ENCODE peak calls at places on chromosomes 5 and 9, in four cellular contexts. S is foreskin fibroblast, Y is HL-60, Z is left lung. W is an unnamed sample.

GRCh38 chr9:33162721-33163311 is 4.3 kb downstream of the B4GALT1 start:
- DNase-seq in S (peak), Y (no peak), Z (no peak), W (no peak)

GRCh38 chr5:64144429-64145215 is 21.0 kb upstream of the RNF180 start:
- DNase-seq in S (peak), Y (no peak), Z (no peak), W (no peak)

GRCh38 chr5:136141561-136141960 is 8.9 kb downstream of the SMAD5 start:
- DNase-seq in S (no peak), Y (no peak), Z (no peak), W (no peak)

GRCh38 chr9:127049044-127049443 is 73.4 kb downstream of the ANGPTL2 start:
- DNase-seq in S (peak), Y (peak), Z (no peak), W (peak)

GRCh38 chr5:155046591-155046990 is 33.0 kb downstream of the KIF4B start:
- DNase-seq in S (no peak), Y (no peak), Z (no peak), W (no peak)

GRCh38 chr9:3441197-3441816 is 84.5 kb downstream of the RFX3 start:
- DNase-seq in S (peak), Y (peak), Z (no peak), W (peak)

GRCh38 chr9:109311281-109311680 is 9.6 kb downstream of the EPB41L4B start:
- DNase-seq in S (no peak), Y (no peak), Z (no peak), W (no peak)

GRCh38 chr5:92309336-92309991 is 926.3 kb upstream of the ARRDC3 start:
- DNase-seq in S (peak), Y (no peak), Z (no peak), W (no peak)

GRCh38 chr9:33159760-33160127 is 7.4 kb downstream of the B4GALT1 start:
- DNase-seq in S (peak), Y (peak), Z (no peak), W (peak)

GRCh38 chr9:91856419-91856818 is 93.6 kb downstream of the ROR2 start:
- DNase-seq in S (no peak), Y (no peak), Z (no peak), W (no peak)

GRCh38 chr5:34460496-34460895 is 195.6 kb upstream of the RAI14 start:
- DNase-seq in S (peak), Y (no peak), Z (no peak), W (no peak)

GRCh38 chr5:73218552-73219171 is 45.7 kb downstream of the TMEM174 start:
- DNase-seq in S (peak), Y (no peak), Z (no peak), W (no peak)
- TF ChIP-seq CTCF in S (peak), Y (no peak), Z (no peak), W (no peak)

GRCh38 chr9:120937127-120937526 is 10.5 kb upstream of the TRAF1 start:
- DNase-seq in S (no peak), Y (no peak), Z (no peak), W (no peak)

GRCh38 chr9:120937596-120937995 is 11.0 kb upstream of the TRAF1 start:
- DNase-seq in S (peak), Y (no peak), Z (no peak), W (no peak)

GRCh38 chr9:120935383-120935857 is 8.8 kb upstream of the TRAF1 start:
- DNase-seq in S (peak), Y (peak), Z (peak), W (peak)

GRCh38 chr9:120936011-120936763 is 9.6 kb upstream of the TRAF1 start:
- DNase-seq in S (peak), Y (peak), Z (peak), W (peak)

DNA sequence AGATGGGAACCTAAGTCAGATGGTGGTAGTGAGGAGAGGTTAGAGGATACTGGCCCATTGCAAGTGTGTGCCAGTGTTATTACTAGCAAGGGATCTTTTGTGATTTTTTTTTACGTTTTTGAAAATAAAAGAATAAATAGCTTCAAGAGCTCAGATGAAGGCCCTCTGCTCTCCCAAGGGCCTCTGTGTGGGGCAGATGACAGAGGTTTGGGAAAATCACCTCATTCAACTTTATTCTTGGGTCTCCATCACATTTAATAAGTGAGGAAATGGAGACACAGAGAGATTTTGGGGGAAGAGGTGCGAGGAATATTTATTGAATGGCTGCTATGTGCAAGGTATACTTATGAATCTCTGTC is 10.1 kb upstream of the TRAF1 start:
- DNase-seq in S (no peak), Y (no peak), Z (no peak), W (no peak)
- TF ChIP-seq CTCF in S (no peak), Y (no peak), Z (peak), W (peak)

GRCh38 chr9:129460323-129461261 is 160.3 kb downstream of the C9orf50 start:
- DNase-seq in S (peak), Y (peak), Z (peak), W (peak)
- TF ChIP-seq CTCF in S (no peak), Y (no peak), Z (peak), W (no peak)

DNA sequence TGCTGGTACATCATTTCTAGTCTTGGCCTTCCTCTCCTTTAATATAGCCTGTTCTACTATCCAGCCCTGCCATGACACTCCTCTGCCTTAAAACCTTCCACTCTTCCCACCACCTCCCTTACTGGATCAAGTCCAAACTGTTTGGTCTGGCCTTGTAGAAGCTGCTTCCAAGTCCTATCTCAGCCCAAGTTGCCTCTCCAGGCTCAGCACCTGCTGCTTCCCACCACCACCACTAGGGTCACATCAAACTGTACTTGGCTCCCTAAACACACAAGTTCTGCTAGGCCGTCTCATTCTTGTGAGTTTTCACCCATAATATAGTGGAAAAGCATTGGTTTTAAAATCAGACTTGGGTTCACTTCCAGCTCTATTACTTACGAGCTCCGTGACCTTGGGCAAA is 1.4 kb downstream of the NDUFA8 start:
- DNase-seq in S (peak), Y (peak), Z (no peak), W (no peak)
- TF ChIP-seq CTCF in S (peak), Y (peak), Z (peak), W (peak)

GRCh38 chr5:112584781-112585180 is 152.9 kb upstream of the APC start:
- DNase-seq in S (no peak), Y (no peak), Z (no peak), W (no peak)

GRCh38 chr5:112579771-112580170 is 157.9 kb upstream of the APC start:
- DNase-seq in S (no peak), Y (no peak), Z (no peak), W (no peak)

GRCh38 chr5:112586596-112587062 is 151.1 kb upstream of the APC start:
- DNase-seq in S (no peak), Y (no peak), Z (no peak), W (no peak)

GRCh38 chr5:112583166-112583565 is 154.5 kb upstream of the APC start:
- DNase-seq in S (no peak), Y (no peak), Z (no peak), W (no peak)

DNA sequence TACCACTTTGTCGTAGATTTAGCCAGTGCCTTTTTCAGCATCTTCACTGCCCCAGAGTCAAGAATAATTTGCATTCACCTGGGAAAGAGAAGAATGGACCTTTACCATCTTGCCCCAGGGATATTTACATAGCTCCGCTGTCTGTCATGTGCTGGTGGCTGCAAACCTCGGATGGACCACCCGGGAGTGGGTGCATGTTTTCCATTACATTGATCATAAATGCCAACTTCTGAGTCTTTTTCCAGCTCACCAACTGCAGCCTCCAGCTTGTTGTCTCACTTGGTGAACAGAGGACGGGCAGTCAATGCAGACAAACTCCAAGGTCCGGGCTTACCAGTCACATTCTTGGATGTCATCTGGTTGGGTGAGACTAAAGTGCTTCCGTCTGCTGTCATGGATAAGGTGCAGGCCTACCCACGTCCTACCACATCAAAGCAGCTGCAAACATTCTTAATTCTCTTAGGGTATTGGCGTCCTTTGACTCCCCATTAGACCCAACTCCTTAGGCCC is 155.8 kb upstream of the APC start:
- DNase-seq in S (no peak), Y (no peak), Z (no peak), W (no peak)
- TF ChIP-seq CTCF in S (no peak), Y (no peak), Z (no peak), W (no peak)

DNA sequence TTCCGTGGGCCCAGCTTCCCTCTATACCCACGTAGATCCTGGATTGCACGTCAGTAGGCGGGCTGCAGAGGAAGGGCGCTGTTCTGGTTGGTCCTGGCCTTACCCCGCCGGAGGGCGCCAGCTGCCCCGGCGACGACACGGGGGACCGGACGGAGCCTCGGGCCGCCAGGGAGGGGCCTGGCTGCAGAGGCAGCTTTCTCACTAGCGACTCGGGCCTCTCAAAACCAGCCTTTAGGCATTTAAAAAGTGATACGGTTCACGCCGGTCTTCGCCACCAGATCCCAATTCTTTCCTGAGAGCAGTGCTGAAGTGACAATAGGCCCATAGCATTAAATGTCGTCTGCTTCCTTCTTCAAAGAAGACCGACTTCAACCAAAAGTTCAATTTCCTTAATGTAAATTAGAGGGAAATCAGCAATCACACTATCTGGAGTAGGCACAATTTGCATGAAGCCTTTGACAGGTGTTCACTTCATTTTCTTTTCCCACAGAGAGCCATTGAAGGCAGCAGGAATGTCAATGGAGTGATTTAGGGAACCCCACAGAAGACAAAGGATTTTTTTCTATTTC is 17.6 kb upstream of the UBE2D2 start:
- DNase-seq in S (peak), Y (no peak), Z (peak), W (peak)
- TF ChIP-seq CTCF in S (peak), Y (no peak), Z (peak), W (no peak)

GRCh38 chr5:30650311-30650710 is 543.2 kb upstream of the CDH6 start:
- DNase-seq in S (no peak), Y (no peak), Z (no peak), W (no peak)
- TF ChIP-seq CTCF in S (no peak), Y (no peak), Z (no peak), W (no peak)

DNA sequence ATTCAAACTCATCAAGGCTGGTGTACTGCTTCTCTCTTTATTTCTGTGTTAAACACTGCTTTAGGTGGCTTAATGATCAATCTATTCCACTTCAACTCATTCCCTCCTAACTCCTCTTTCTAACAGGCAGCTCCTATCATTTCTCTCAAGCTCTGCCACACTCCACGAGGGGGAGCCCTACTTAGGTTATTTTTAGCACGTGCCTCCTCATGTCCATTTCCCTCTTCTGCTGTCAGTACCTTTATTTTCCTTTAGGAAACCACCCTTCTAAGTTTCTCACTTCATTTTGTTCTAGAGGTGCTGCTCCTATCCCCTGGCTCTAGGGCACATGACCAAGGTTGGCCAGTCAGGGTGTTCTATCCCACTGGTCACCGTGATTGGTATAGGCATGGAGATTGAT is 6.7 kb upstream of the BRINP1 start:
- DNase-seq in S (no peak), Y (peak), Z (no peak), W (no peak)
- TF ChIP-seq CTCF in S (no peak), Y (peak), Z (no peak), W (no peak)

W was measured in CD14-positive monocyte.